ENCODE peak calls at places on chromosomes 7 and 10, in six cellular contexts. D is stomach, E is A549, X is IMR-90, C is heart left ventricle, I is H1. V is an unnamed sample.

GRCh38 chr10:133520193-133520738 is 6.9 kb upstream of the CYP2E1 start:
- DNase-seq in D (peak), E (peak), X (peak), C (peak), I (no peak), V (peak)

GRCh38 chr10:87691515-87692070 is 31.9 kb downstream of the PAPSS2 start:
- DNase-seq in D (no peak), E (no peak), X (no peak), C (no peak), I (no peak), V (no peak)

GRCh38 chr10:30111340-30111980 is 52.1 kb upstream of the JCAD start:
- DNase-seq in D (no peak), E (no peak), X (peak), C (no peak), I (no peak), V (no peak)

GRCh38 chr10:58081353-58081752 is 186.3 kb downstream of the IPMK start:
- DNase-seq in D (no peak), E (no peak), X (no peak), C (no peak), I (no peak), V (no peak)

GRCh38 chr7:142799483-142799882 is 28.7 kb downstream of the PRSS2 start:
- DNase-seq in D (no peak), E (no peak), X (no peak), C (no peak), I (no peak), V (no peak)

GRCh38 chr10:125146791-125147604 is 13.4 kb downstream of the CTBP2 start:
- DNase-seq in D (peak), E (no peak), X (peak), C (no peak), I (no peak), V (no peak)

GRCh38 chr10:80454526-80455460 is 683 bp downstream of the TSPAN14 start:
- DNase-seq in D (peak), E (no peak), X (no peak), C (peak), I (no peak), V (peak)

GRCh38 chr7:151137841-151138540 is 29.5 kb downstream of the GBX1 start:
- DNase-seq in D (no peak), E (no peak), X (no peak), C (peak), I (no peak), V (peak)

GRCh38 chr10:32958085-32958991 is at the start of gene ITGB1:
- DNase-seq in D (peak), E (peak), X (peak), C (peak), I (peak), V (peak)

GRCh38 chr10:1156921-1157614 is 100.9 kb downstream of the WDR37 start:
- DNase-seq in D (no peak), E (no peak), X (no peak), C (peak), I (no peak), V (no peak)

GRCh38 chr10:54402576-54402975 is 398.5 kb downstream of the PCDH15 start:
- DNase-seq in D (no peak), E (no peak), X (peak), C (no peak), I (no peak), V (no peak)

GRCh38 chr7:33893377-33893776 is 12.0 kb upstream of the BMPER start:
- DNase-seq in D (no peak), E (no peak), X (no peak), C (no peak), I (no peak), V (no peak)

GRCh38 chr10:35368485-35369048 is 32.3 kb downstream of the CCNY start:
- DNase-seq in D (no peak), E (no peak), X (no peak), C (no peak), I (no peak), V (no peak)

GRCh38 chr7:112136707-112137008 is 69.5 kb downstream of the DOCK4 start:
- DNase-seq in D (no peak), E (no peak), X (no peak), C (no peak), I (no peak), V (no peak)

GRCh38 chr10:126166797-126167196 is 221.5 kb downstream of the ADAM12 start:
- DNase-seq in D (no peak), E (no peak), X (no peak), C (no peak), I (no peak), V (no peak)

GRCh38 chr10:118870467-118871243 is 115.9 kb upstream of the CACUL1 start:
- DNase-seq in D (no peak), E (peak), X (peak), C (no peak), I (no peak), V (peak)

GRCh38 chr7:54664235-54665228 is 94.5 kb downstream of the SEC61G start:
- DNase-seq in D (peak), E (peak), X (peak), C (peak), I (peak), V (peak)

GRCh38 chr7:56097700-56098099 is 4.9 kb upstream of the PHKG1 start:
- DNase-seq in D (peak), E (no peak), X (peak), C (peak), I (no peak), V (no peak)

GRCh38 chr10:116038259-116038658 is 234.7 kb downstream of the GFRA1 start:
- DNase-seq in D (no peak), E (no peak), X (peak), C (no peak), I (no peak), V (peak)

GRCh38 chr7:93178213-93178612 is 30.0 kb upstream of the SAMD9L start:
- DNase-seq in D (no peak), E (peak), X (peak), C (no peak), I (no peak), V (no peak)

GRCh38 chr7:88927-89921 is 103.1 kb upstream of the FAM20C start:
- DNase-seq in D (peak), E (no peak), X (peak), C (peak), I (no peak), V (no peak)

GRCh38 chr7:117069379-117069778 is 116.1 kb downstream of the ST7 start:
- DNase-seq in D (no peak), E (no peak), X (no peak), C (no peak), I (no peak), V (no peak)

GRCh38 chr7:41415473-41416207 is 287.2 kb downstream of the INHBA start:
- DNase-seq in D (no peak), E (no peak), X (no peak), C (no peak), I (no peak), V (no peak)

GRCh38 chr10:48527691-48528212 is 77.1 kb downstream of the ARHGAP22 start:
- DNase-seq in D (peak), E (no peak), X (no peak), C (no peak), I (no peak), V (peak)

GRCh38 chr7:127904706-127905056 is 126.6 kb downstream of the LRRC4 start:
- DNase-seq in D (no peak), E (no peak), X (peak), C (no peak), I (no peak), V (no peak)

GRCh38 chr7:36100293-36100692 is 52.8 kb upstream of the EEPD1 start:
- DNase-seq in D (no peak), E (no peak), X (no peak), C (no peak), I (no peak), V (no peak)

GRCh38 chr10:55500931-55501559 is 700.0 kb upstream of the PCDH15 start:
- DNase-seq in D (no peak), E (no peak), X (no peak), C (no peak), I (peak), V (no peak)

GRCh38 chr7:129093867-129094456 is 39.1 kb upstream of the TNPO3 start:
- DNase-seq in D (no peak), E (no peak), X (no peak), C (no peak), I (no peak), V (no peak)

GRCh38 chr10:97566338-97566986 is 6.1 kb upstream of the ANKRD2 start:
- DNase-seq in D (no peak), E (no peak), X (no peak), C (peak), I (no peak), V (no peak)

GRCh38 chr10:95711492-95711891 is 17.8 kb upstream of the TCTN3 start:
- DNase-seq in D (no peak), E (no peak), X (no peak), C (no peak), I (no peak), V (no peak)

GRCh38 chr10:62038609-62039190 is 137.2 kb downstream of the ARID5B start:
- DNase-seq in D (peak), E (peak), X (peak), C (peak), I (no peak), V (peak)

GRCh38 chr10:62037890-62038608 is 136.6 kb downstream of the ARID5B start:
- DNase-seq in D (no peak), E (no peak), X (no peak), C (no peak), I (no peak), V (no peak)

GRCh38 chr10:62037166-62037831 is 135.8 kb downstream of the ARID5B start:
- DNase-seq in D (no peak), E (no peak), X (peak), C (no peak), I (no peak), V (no peak)

GRCh38 chr10:62043493-62043938 is 142.0 kb downstream of the ARID5B start:
- DNase-seq in D (no peak), E (no peak), X (peak), C (no peak), I (no peak), V (no peak)

DNA sequence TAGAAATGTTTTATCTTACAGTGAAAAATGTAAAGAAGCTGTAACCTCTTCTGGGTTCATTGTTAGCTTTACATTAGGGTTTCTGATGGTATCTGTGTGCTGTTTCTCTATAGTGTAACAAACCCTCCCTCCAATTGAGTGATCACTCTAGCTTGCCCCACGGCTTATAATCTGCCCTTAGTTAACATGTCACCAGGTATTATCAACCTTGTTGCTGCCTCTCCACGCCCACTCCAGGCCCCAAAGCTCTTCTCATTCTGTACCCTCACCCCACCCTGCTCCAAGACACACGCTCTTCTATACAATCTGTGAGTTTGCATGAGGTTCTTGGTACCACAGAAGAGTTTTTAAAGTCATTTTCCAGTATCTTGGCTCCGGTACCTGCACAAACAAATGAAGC is 139.4 kb downstream of the ARID5B start:
- DNase-seq in D (no peak), E (no peak), X (no peak), C (no peak), I (no peak), V (no peak)
- H3K27ac ChIP-seq in D (no peak), E (no peak), X (peak), C (no peak), I (no peak), V (no peak)

GRCh38 chr7:5422324-5423271 is 1.0 kb downstream of the TNRC18 start:
- DNase-seq in D (no peak), E (peak), X (peak), C (no peak), I (no peak), V (no peak)
- TF ChIP-seq POLR2A in D (no peak), E (no peak), X (no peak), C (no peak), I (no peak), V (no peak)

DNA sequence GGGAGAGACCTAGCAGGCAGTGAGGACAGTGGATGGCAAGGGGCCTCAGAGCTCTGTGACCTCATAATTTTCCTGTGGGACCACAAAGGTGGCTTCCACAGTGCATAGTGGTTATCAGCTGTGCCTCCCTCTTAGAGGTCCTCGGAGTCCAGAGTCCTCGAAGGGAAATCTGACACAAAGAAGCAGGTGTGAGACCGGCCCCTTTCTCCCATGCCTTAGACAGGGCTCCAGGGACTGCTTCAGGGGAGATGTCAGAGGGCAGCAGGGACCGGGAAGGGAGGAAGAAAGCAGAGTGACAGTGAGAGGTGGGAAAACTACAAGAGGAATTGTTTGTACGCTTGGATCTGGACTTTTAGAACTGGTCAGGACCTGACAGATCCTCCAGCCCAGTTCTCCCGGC is 66.3 kb downstream of the BAMBI start:
- DNase-seq in D (no peak), E (no peak), X (no peak), C (no peak), I (no peak), V (no peak)
- H3K27ac ChIP-seq in D (no peak), E (no peak), X (no peak), C (no peak), I (no peak), V (no peak)

GRCh38 chr7:37342665-37343471 is 105.8 kb downstream of the ELMO1 start:
- DNase-seq in D (peak), E (no peak), X (no peak), C (peak), I (no peak), V (no peak)
- TF ChIP-seq POLR2A in D (no peak), E (no peak), X (no peak), C (no peak), I (no peak), V (no peak)

GRCh38 chr10:112183329-112184051 is at the start of gene GPAM:
- DNase-seq in D (peak), E (peak), X (peak), C (peak), I (peak), V (peak)
- H3K27ac ChIP-seq in D (peak), E (peak), X (peak), C (peak), I (peak), V (peak)

GRCh38 chr10:22322663-22323160 is 1.8 kb downstream of the BMI1 start:
- DNase-seq in D (no peak), E (no peak), X (no peak), C (no peak), I (no peak), V (no peak)

GRCh38 chr10:22319559-22320558 is 1.0 kb upstream of the BMI1 start:
- DNase-seq in D (no peak), E (no peak), X (no peak), C (no peak), I (no peak), V (no peak)

GRCh38 chr10:22321831-22322662 is 1.1 kb downstream of the BMI1 start:
- DNase-seq in D (no peak), E (peak), X (no peak), C (peak), I (no peak), V (no peak)

GRCh38 chr10:22320591-22321155 is at the start of gene BMI1:
- DNase-seq in D (peak), E (peak), X (peak), C (peak), I (no peak), V (peak)

GRCh38 chr10:22321156-22321711 is 335 bp downstream of the BMI1 start:
- DNase-seq in D (peak), E (peak), X (peak), C (peak), I (no peak), V (peak)
- TF ChIP-seq POLR2A in D (no peak), E (peak), X (no peak), C (no peak), I (no peak), V (peak)

GRCh38 chr7:44980393-44981034 is 1.7 kb upstream of the MYO1G start:
- DNase-seq in D (no peak), E (no peak), X (peak), C (no peak), I (no peak), V (no peak)
- H3K27ac ChIP-seq in D (no peak), E (no peak), X (peak), C (peak), I (no peak), V (no peak)

DNA sequence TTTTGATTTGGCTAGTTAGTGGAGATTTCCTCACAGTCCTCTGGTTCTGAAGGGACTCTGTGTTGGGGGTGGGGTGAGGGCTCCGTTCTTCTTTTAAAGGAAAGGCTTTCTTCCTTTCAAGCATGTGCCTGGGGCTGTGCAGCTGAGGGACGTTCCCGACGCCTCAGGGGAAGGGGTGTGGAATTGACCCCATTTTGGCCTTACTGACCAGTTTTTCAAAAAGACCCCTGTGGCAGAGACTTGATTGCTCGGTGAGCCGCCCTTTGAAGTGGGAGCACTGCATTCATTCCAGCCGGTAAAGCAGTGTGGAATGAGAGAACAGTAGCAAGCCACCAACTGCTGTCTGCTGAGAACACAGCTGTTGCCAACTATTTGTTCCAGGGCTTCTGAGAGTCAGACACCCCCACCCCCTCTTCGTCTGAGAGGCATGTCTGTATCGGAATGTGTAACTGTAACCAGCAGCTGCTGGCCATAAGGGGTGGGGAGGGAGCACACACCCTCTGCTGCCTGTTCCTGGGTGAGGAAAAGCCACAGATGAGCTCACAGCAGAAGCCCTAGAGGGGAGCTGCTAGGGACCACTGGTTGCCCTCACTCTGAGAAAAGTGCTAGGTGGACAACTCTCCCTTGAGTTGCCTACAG is 33.1 kb downstream of the WBP1L start:
- DNase-seq in D (peak), E (no peak), X (peak), C (peak), I (peak), V (no peak)
- TF ChIP-seq POLR2A in D (no peak), E (no peak), X (peak), C (no peak), I (no peak), V (peak)

GRCh38 chr10:74825371-74826141 is 844 bp upstream of the KAT6B start:
- DNase-seq in D (peak), E (peak), X (no peak), C (no peak), I (no peak), V (no peak)

GRCh38 chr10:74823791-74824183 is 2.6 kb upstream of the KAT6B start:
- DNase-seq in D (no peak), E (no peak), X (peak), C (no peak), I (no peak), V (no peak)

GRCh38 chr10:74826142-74827044 is at the start of gene KAT6B:
- DNase-seq in D (peak), E (peak), X (peak), C (peak), I (peak), V (peak)

GRCh38 chr10:74824184-74825032 is 2.0 kb upstream of the KAT6B start:
- DNase-seq in D (no peak), E (no peak), X (no peak), C (no peak), I (no peak), V (no peak)

DNA sequence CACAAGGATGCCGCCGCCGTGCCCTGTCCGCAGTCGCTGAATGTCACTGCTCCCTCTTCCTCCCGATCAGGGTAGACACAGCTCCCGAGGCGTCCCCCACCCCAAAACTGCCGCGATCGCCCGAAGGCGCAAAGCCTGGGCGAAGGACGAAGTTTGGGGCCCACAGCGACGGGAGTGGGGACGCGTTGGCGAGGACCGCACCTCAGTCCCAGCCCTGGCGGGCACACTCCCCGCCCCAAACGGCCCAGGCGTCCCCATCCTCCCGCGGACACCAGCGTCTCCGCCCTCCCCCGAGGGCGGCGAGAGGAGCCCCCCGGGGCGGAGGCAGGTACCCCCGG is 1.4 kb upstream of the KAT6B start:
- DNase-seq in D (peak), E (peak), X (no peak), C (no peak), I (no peak), V (peak)
- H3K27ac ChIP-seq in D (peak), E (peak), X (peak), C (peak), I (peak), V (peak)

V was measured in right lobe of liver.